ENCODE peak calls at places on chromosomes 6 and 20, in seven cellular contexts. G, A, M, L, Q, K and H are unnamed samples.

GRCh38 chr6:34447915-34448314 is 18.0 kb upstream of the PACSIN1 start:
- DNase-seq in G (no peak), A (no peak), M (no peak), L (peak; percentile 58), Q (no peak), K (no peak), H (no peak)

GRCh38 chr20:33296206-33296605 is 13.2 kb downstream of the BPIFB1 start:
- DNase-seq in G (no peak), A (no peak), M (no peak), L (no peak), Q (no peak), K (no peak), H (no peak)

GRCh38 chr6:129749749-129750120 is 39.8 kb upstream of the ARHGAP18 start:
- DNase-seq in G (no peak), A (no peak), M (peak; percentile 89), L (peak; percentile 52), Q (no peak), K (no peak), H (no peak)

GRCh38 chr6:8219352-8219943 is 117.1 kb upstream of the EEF1E1 start:
- DNase-seq in G (peak; percentile 57), A (no peak), M (peak; percentile 69), L (peak; percentile 36), Q (peak; percentile 42), K (no peak), H (no peak)

GRCh38 chr6:44224154-44224977 is 971 bp downstream of the SLC29A1 start:
- DNase-seq in G (peak; percentile 75), A (no peak), M (no peak), L (no peak), Q (no peak), K (no peak), H (no peak)

GRCh38 chr6:163608060-163608752 is 193.7 kb downstream of the QKI start:
- DNase-seq in G (no peak), A (no peak), M (no peak), L (no peak), Q (no peak), K (no peak), H (no peak)

GRCh38 chr20:33518071-33518470 is 28.2 kb downstream of the CBFA2T2 start:
- DNase-seq in G (peak; percentile 31), A (no peak), M (peak; percentile 47), L (no peak), Q (no peak), K (no peak), H (no peak)

GRCh38 chr6:22003219-22003779 is 293.5 kb downstream of the PRL start:
- DNase-seq in G (no peak), A (no peak), M (peak; percentile 19), L (no peak), Q (no peak), K (no peak), H (no peak)

GRCh38 chr6:44548319-44548718 is 160.8 kb downstream of the CDC5L start:
- DNase-seq in G (no peak), A (no peak), M (no peak), L (no peak), Q (no peak), K (no peak), H (no peak)

GRCh38 chr6:131400054-131400781 is 172.8 kb upstream of the ARG1 start:
- DNase-seq in G (peak; percentile 53), A (no peak), M (peak; percentile 83), L (no peak), Q (no peak), K (no peak), H (no peak)

GRCh38 chr6:104711371-104711770 is 148.3 kb downstream of the HACE1 start:
- DNase-seq in G (no peak), A (no peak), M (peak; percentile 63), L (no peak), Q (no peak), K (no peak), H (no peak)

GRCh38 chr6:29426654-29427053 is 11.9 kb downstream of the OR12D1 start:
- DNase-seq in G (peak; percentile 11), A (no peak), M (no peak), L (no peak), Q (no peak), K (no peak), H (no peak)

GRCh38 chr20:25672659-25673058 is 24.0 kb downstream of the ZNF337 start:
- DNase-seq in G (no peak), A (no peak), M (no peak), L (no peak), Q (no peak), K (no peak), H (no peak)

GRCh38 chr6:1596088-1596852 is 13.4 kb upstream of the FOXC1 start:
- DNase-seq in G (peak; percentile 80), A (no peak), M (peak; percentile 52), L (peak; percentile 47), Q (peak; percentile 69), K (peak; percentile 46), H (peak; percentile 44)

GRCh38 chr6:156747715-156748114 is 29.5 kb upstream of the ARID1B start:
- DNase-seq in G (no peak), A (no peak), M (no peak), L (no peak), Q (no peak), K (no peak), H (no peak)

GRCh38 chr6:150090328-150090727 is 21.4 kb upstream of the ULBP3 start:
- DNase-seq in G (no peak), A (no peak), M (no peak), L (no peak), Q (no peak), K (no peak), H (no peak)

GRCh38 chr20:33437141-33437911 is 6.2 kb downstream of the SNTA1 start:
- DNase-seq in G (no peak), A (no peak), M (peak; percentile 42), L (no peak), Q (no peak), K (peak; percentile 75), H (no peak)

GRCh38 chr6:165913676-165914570 is 250.9 kb upstream of the PDE10A start:
- DNase-seq in G (peak; percentile 7), A (no peak), M (peak; percentile 29), L (no peak), Q (no peak), K (no peak), H (no peak)

GRCh38 chr6:35552285-35552917 is 39.7 kb upstream of the TULP1 start:
- DNase-seq in G (peak; percentile 79), A (no peak), M (peak; percentile 57), L (peak; percentile 56), Q (peak; percentile 53), K (no peak), H (no peak)

GRCh38 chr20:20317195-20318113 is 50.5 kb upstream of the INSM1 start:
- DNase-seq in G (peak; percentile 1), A (no peak), M (no peak), L (no peak), Q (no peak), K (no peak), H (no peak)

GRCh38 chr6:30264731-30265130 is 51.5 kb upstream of the TRIM26 start:
- DNase-seq in G (no peak), A (no peak), M (no peak), L (no peak), Q (no peak), K (no peak), H (no peak)

GRCh38 chr6:7138921-7139358 is 31.2 kb downstream of the RREB1 start:
- DNase-seq in G (peak; percentile 93), A (peak; percentile 63), M (no peak), L (no peak), Q (peak; percentile 70), K (no peak), H (no peak)

GRCh38 chr20:49505518-49505917 is 23.1 kb upstream of the KCNB1 start:
- DNase-seq in G (peak; percentile 80), A (no peak), M (peak; percentile 11), L (no peak), Q (no peak), K (no peak), H (no peak)

GRCh38 chr6:19837511-19838441 is 606 bp downstream of the ID4 start:
- DNase-seq in G (peak; percentile 66), A (peak; percentile 37), M (peak; percentile 28), L (no peak), Q (peak; percentile 39), K (peak; percentile 23), H (peak; percentile 16)
- H3K27ac ChIP-seq in G (peak overlapping the region; percentile 90), A (peak overlapping the region; percentile 94), M (peak overlapping the region; percentile 53), L (no peak overlapping the region), Q (peak overlapping the region; percentile 88), K (peak overlapping the region; percentile 77), H (peak overlapping the region; percentile 82)

GRCh38 chr6:78268591-78268990 is 598.8 kb upstream of the IRAK1BP1 start:
- DNase-seq in G (no peak), A (no peak), M (no peak), L (no peak), Q (no peak), K (no peak), H (no peak)
- H3K4me3 ChIP-seq in G (no peak overlapping the region), A (no peak overlapping the region), M (no peak overlapping the region), L (no peak overlapping the region), Q (no peak overlapping the region), K (no peak overlapping the region), H (no peak overlapping the region)

GRCh38 chr20:58618694-58619540 is 32.2 kb upstream of the STX16 start:
- DNase-seq in G (peak; percentile 57), A (no peak), M (peak; percentile 85), L (no peak), Q (no peak), K (no peak), H (no peak)
- H3K27ac ChIP-seq in G (no peak overlapping the region), A (no peak overlapping the region), M (no peak overlapping the region), L (no peak overlapping the region), Q (no peak overlapping the region), K (no peak overlapping the region), H (no peak overlapping the region)

GRCh38 chr6:63599243-63599642 is 27.0 kb downstream of the LOC128125822 start:
- DNase-seq in G (no peak), A (no peak), M (no peak), L (no peak), Q (no peak), K (no peak), H (no peak)

GRCh38 chr6:63598251-63599036 is 26.2 kb downstream of the LOC128125822 start:
- DNase-seq in G (peak; percentile 88), A (peak; percentile 71), M (peak; percentile 64), L (peak; percentile 83), Q (peak; percentile 72), K (peak; percentile 41), H (peak; percentile 31)

GRCh38 chr6:63598001-63598250 is 25.6 kb downstream of the LOC128125822 start:
- DNase-seq in G (peak; percentile 67), A (no peak), M (no peak), L (no peak), Q (no peak), K (no peak), H (no peak)

DNA sequence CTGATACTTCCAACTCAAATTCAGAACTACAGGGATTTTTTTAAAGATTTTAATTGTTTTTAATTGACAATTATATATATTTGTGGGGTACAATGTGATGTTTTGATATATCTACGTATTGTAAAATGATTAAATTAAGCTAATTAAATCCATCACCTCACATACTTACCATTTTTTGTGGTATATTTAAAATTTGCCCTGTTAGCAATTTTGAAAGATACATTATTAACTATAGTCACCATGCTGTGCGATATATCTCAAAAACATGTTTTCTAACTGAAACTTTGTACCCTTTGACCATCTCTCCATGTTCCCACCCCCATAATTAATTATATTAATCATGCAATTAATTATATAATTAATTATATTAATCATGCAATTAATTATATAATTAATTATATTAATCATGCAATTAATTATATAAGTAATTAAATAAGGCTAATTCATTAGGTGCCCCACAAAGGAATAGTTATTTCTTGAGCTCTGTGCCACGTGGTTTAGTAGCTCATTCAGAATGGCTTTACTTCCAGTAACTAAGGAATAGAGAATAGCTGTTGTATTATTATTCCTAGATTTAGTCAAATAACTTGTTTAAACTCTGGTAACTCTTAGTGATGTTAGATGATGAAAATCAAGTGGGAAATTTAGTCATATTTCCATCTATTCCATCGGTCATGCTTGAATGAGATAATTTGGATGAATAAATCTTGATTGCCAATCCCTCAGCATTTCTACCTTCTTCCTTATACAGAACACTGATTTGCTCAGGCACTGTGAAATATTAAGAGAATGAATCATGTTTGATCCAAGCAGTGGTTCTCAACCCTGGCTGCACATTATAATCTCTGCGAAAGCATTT is 25.1 kb downstream of the LOC128125822 start:
- DNase-seq in G (no peak), A (no peak), M (no peak), L (no peak), Q (no peak), K (no peak), H (no peak)
- H3K4me3 ChIP-seq in G (no peak overlapping the region), A (peak overlapping the region; percentile 64), M (peak overlapping the region; percentile 69), L (no peak overlapping the region), Q (peak overlapping the region; percentile 45), K (peak overlapping the region; percentile 62), H (peak overlapping the region; percentile 61)